ENCODE peak calls at places on chromosome 18, in nine cellular contexts. V is A549, J is H1, C is prostate gland, G is tibial nerve, R is sigmoid colon, T is body of pancreas, W is uterus, Y is ovary. H is an unnamed sample.

GRCh38 chr18:13893418-13893760 is 21.9 kb downstream of the MC2R start:
- DNase-seq in V (no peak), J (no peak), C (no peak), G (no peak), R (no peak), T (no peak), W (no peak), Y (no peak), H (no peak)

GRCh38 chr18:7778181-7778580 is 211.1 kb downstream of the PTPRM start:
- DNase-seq in V (no peak), J (no peak), C (no peak), G (no peak), R (no peak), T (no peak), W (no peak), Y (no peak), H (peak; percentile 44)

GRCh38 chr18:12686100-12686499 is 16.4 kb downstream of the CEP76 start:
- DNase-seq in V (peak; percentile 55), J (no peak), C (no peak), G (no peak), R (no peak), T (no peak), W (no peak), Y (no peak), H (peak; percentile 60)

GRCh38 chr18:57533399-57533884 is 53.1 kb downstream of the FECH start:
- DNase-seq in V (no peak), J (no peak), C (no peak), G (no peak), R (no peak), T (no peak), W (no peak), Y (no peak), H (peak; percentile 59)

GRCh38 chr18:71529708-71530303 is 1014.3 kb downstream of the CBLN2 start:
- DNase-seq in V (no peak), J (no peak), C (no peak), G (no peak), R (no peak), T (no peak), W (no peak), Y (no peak), H (no peak)

GRCh38 chr18:79510731-79511141 is 115.0 kb downstream of the NFATC1 start:
- DNase-seq in V (no peak), J (no peak), C (no peak), G (no peak), R (peak; percentile 51), T (no peak), W (peak; percentile 11), Y (peak; percentile 15), H (no peak)

GRCh38 chr18:44180683-44181082 is 500.0 kb upstream of the SETBP1 start:
- DNase-seq in V (no peak), J (no peak), C (no peak), G (no peak), R (no peak), T (no peak), W (no peak), Y (no peak), H (no peak)

GRCh38 chr18:32919799-32920198 is 147.0 kb upstream of the KLHL14 start:
- DNase-seq in V (peak; percentile 38), J (peak; percentile 39), C (no peak), G (no peak), R (no peak), T (peak; percentile 7), W (no peak), Y (no peak), H (no peak)

GRCh38 chr18:68549257-68549871 is 165.5 kb downstream of the TMX3 start:
- DNase-seq in V (no peak), J (no peak), C (no peak), G (no peak), R (no peak), T (no peak), W (no peak), Y (no peak), H (no peak)

GRCh38 chr18:53153281-53153680 is 813.3 kb downstream of the DCC start:
- DNase-seq in V (peak; percentile 6), J (no peak), C (no peak), G (no peak), R (no peak), T (no peak), W (no peak), Y (no peak), H (no peak)

GRCh38 chr18:36446059-36446458 is 148.5 kb downstream of the FHOD3 start:
- DNase-seq in V (no peak), J (no peak), C (no peak), G (no peak), R (no peak), T (no peak), W (no peak), Y (no peak), H (no peak)

GRCh38 chr18:36901277-36901701 is 72.4 kb downstream of the KIAA1328 start:
- DNase-seq in V (no peak), J (no peak), C (no peak), G (no peak), R (no peak), T (no peak), W (no peak), Y (no peak), H (no peak)

GRCh38 chr18:9475643-9476580 is 599 bp downstream of the RALBP1 start:
- DNase-seq in V (no peak), J (no peak), C (peak; percentile 38), G (peak; percentile 7), R (no peak), T (peak; percentile 13), W (no peak), Y (peak; percentile 18), H (no peak)
- TF ChIP-seq POLR2A in V (peak; percentile 68), J (no peak), C (no peak), G (no peak), R (no peak), T (no peak), W (no peak), Y (no peak), H (no peak)

GRCh38 chr18:3154214-3154613 is 65.6 kb downstream of the MYOM1 start:
- DNase-seq in V (no peak), J (no peak), C (no peak), G (no peak), R (no peak), T (no peak), W (no peak), Y (no peak), H (no peak)

GRCh38 chr18:3153107-3153704 is 66.6 kb downstream of the MYOM1 start:
- DNase-seq in V (no peak), J (no peak), C (no peak), G (no peak), R (no peak), T (no peak), W (no peak), Y (no peak), H (no peak)

GRCh38 chr18:3151379-3152264 is 68.1 kb downstream of the MYOM1 start:
- DNase-seq in V (peak; percentile 30), J (no peak), C (no peak), G (no peak), R (no peak), T (no peak), W (no peak), Y (no peak), H (no peak)

GRCh38 chr18:3150688-3151087 is 69.1 kb downstream of the MYOM1 start:
- DNase-seq in V (no peak), J (no peak), C (no peak), G (no peak), R (no peak), T (no peak), W (no peak), Y (no peak), H (no peak)

DNA sequence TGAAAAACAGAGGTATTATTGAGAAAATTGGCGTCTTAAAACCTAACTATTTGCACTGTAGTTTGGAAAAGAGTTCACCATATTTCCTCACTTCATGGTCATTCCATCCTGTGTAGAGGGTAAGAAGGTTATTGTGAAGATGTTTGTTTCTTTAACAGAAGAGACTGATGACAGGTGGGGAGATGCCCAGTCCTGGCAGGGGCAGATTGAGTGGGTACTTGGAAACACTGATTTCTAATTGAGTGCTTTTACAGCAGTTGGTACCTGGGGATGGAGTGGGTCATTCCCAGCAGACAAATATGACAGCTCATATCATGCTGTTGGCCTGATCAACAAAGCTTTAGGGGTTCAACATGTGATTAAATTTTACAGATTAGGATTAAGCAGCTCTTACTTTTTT is 67.5 kb downstream of the MYOM1 start:
- DNase-seq in V (no peak), J (no peak), C (no peak), G (no peak), R (no peak), T (no peak), W (no peak), Y (no peak), H (no peak)
- H3K4me1 ChIP-seq in V (peaks cover 10% of the 10 kb centered on the region), J (no peaks in the 10 kb centered on the region), C (no peaks in the 10 kb centered on the region), G (peaks cover 32% of the 10 kb centered on the region), R (no peaks in the 10 kb centered on the region), T (peaks cover 9% of the 10 kb centered on the region), W (no peaks in the 10 kb centered on the region), Y (no peaks in the 10 kb centered on the region), H (no peaks in the 10 kb centered on the region)

GRCh38 chr18:6404834-6405233 is 9.9 kb downstream of the L3MBTL4 start:
- DNase-seq in V (no peak), J (no peak), C (no peak), G (no peak), R (no peak), T (no peak), W (no peak), Y (no peak), H (no peak)

GRCh38 chr18:6397931-6398566 is 16.7 kb downstream of the L3MBTL4 start:
- DNase-seq in V (no peak), J (no peak), C (no peak), G (no peak), R (no peak), T (no peak), W (no peak), Y (no peak), H (peak; percentile 45)

GRCh38 chr18:6405237-6406074 is 9.3 kb downstream of the L3MBTL4 start:
- DNase-seq in V (no peak), J (no peak), C (peak; percentile 21), G (no peak), R (no peak), T (no peak), W (no peak), Y (no peak), H (no peak)

GRCh38 chr18:6406075-6406909 is 8.4 kb downstream of the L3MBTL4 start:
- DNase-seq in V (no peak), J (no peak), C (no peak), G (peak; percentile 33), R (no peak), T (peak; percentile 60), W (no peak), Y (peak; percentile 31), H (peak; percentile 67)

DNA sequence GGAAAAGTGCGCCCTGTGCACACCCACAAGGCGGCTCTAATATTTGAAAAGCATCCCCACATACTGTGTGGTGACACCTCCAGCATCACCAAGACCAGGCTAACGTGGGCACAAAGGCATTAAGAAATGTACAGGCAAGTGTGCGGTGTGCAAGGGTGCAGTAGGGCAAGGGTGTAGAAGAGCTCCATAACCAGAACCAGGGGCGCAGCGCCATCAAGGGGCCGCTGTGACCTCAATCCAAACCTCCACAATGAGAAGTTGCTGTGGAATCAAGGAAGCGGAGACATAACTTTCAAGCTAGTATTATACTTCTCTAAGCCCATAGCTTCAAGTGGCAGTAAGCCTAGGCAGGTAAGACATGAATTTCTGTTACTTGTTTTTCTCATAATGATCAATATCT is 13.0 kb downstream of the L3MBTL4 start:
- DNase-seq in V (no peak), J (no peak), C (no peak), G (no peak), R (no peak), T (no peak), W (no peak), Y (no peak), H (no peak)
- TF ChIP-seq CTCF in V (no peak), J (peak; percentile 73), C (no peak), G (no peak), R (no peak), T (no peak), W (no peak), Y (no peak), H (no peak)

GRCh38 chr18:670456-670996 is 13.1 kb downstream of the TYMS start:
- DNase-seq in V (no peak), J (no peak), C (no peak), G (no peak), R (no peak), T (no peak), W (no peak), Y (no peak), H (no peak)
- TF ChIP-seq POLR2A in V (no peak), J (no peak), C (no peak), G (no peak), R (no peak), T (no peak), W (no peak), Y (no peak), H (no peak)

H was measured in adrenal gland.